ENCODE peak calls at places on chromosomes 2 and 18, in ten cellular contexts. I is fibroblast of the aortic adventitia, G is lower lobe of right lung, K is GM10248, V is bronchial epithelial cell, M is prostate gland, Z is cardiac fibroblast, F is kidney, J is endodermal cell, Q is AG09309. O is an unnamed sample.
A peak's percentile ranks its signal among the peaks of the same experiment; 100 is the strongest.

GRCh38 chr2:234218261-234219180 is 168.0 kb downstream of the SPP2 start:
- DNase-seq in I (peak; percentile 46), G (no peak), K (no peak), V (no peak), M (no peak), Z (peak; percentile 29), F (no peak), J (no peak), Q (no peak), O (no peak)

GRCh38 chr18:9779630-9780029 is 71.5 kb downstream of the RAB31 start:
- DNase-seq in I (peak; percentile 26), G (no peak), K (no peak), V (peak; percentile 84), M (no peak), Z (peak; percentile 41), F (no peak), J (peak; percentile 11), Q (no peak), O (no peak)

GRCh38 chr18:3164381-3164780 is 55.4 kb downstream of the MYOM1 start:
- DNase-seq in I (no peak), G (no peak), K (no peak), V (no peak), M (no peak), Z (no peak), F (no peak), J (no peak), Q (no peak), O (no peak)

GRCh38 chr2:47784349-47784851 is 1.5 kb downstream of the MSH6 start:
- DNase-seq in I (peak; percentile 24), G (no peak), K (no peak), V (no peak), M (no peak), Z (peak; percentile 37), F (no peak), J (peak; percentile 65), Q (no peak), O (no peak)

GRCh38 chr2:27954771-27955384 is 64.3 kb downstream of the BABAM2 start:
- DNase-seq in I (peak; percentile 100), G (no peak), K (no peak), V (peak; percentile 91), M (peak; percentile 31), Z (peak; percentile 99), F (no peak), J (no peak), Q (peak; percentile 98), O (peak; percentile 87)

GRCh38 chr2:160205511-160205910 is 5.4 kb upstream of the ITGB6 start:
- DNase-seq in I (peak; percentile 93), G (peak; percentile 54), K (no peak), V (peak; percentile 100), M (peak; percentile 87), Z (peak; percentile 83), F (peak; percentile 93), J (no peak), Q (peak; percentile 87), O (peak; percentile 83)

GRCh38 chr2:11022874-11023273 is 111.1 kb downstream of the KCNF1 start:
- DNase-seq in I (no peak), G (no peak), K (no peak), V (no peak), M (no peak), Z (no peak), F (no peak), J (peak; percentile 43), Q (no peak), O (no peak)

GRCh38 chr2:169462896-169463695 is 16.2 kb upstream of the BBS5 start:
- DNase-seq in I (peak; percentile 88), G (no peak), K (no peak), V (peak; percentile 53), M (no peak), Z (peak; percentile 77), F (no peak), J (no peak), Q (peak; percentile 64), O (no peak)

GRCh38 chr2:70070557-70071268 is 16.6 kb upstream of the PCBP1 start:
- DNase-seq in I (peak; percentile 93), G (peak; percentile 52), K (peak; percentile 87), V (peak; percentile 78), M (peak; percentile 78), Z (peak; percentile 93), F (no peak), J (peak; percentile 84), Q (peak; percentile 68), O (peak; percentile 80)

GRCh38 chr18:32847719-32848118 is 74.9 kb upstream of the KLHL14 start:
- DNase-seq in I (no peak), G (no peak), K (no peak), V (no peak), M (no peak), Z (no peak), F (no peak), J (peak; percentile 88), Q (no peak), O (no peak)

GRCh38 chr18:50089702-50090101 is 105.2 kb downstream of the MYO5B start:
- DNase-seq in I (no peak), G (no peak), K (no peak), V (no peak), M (no peak), Z (no peak), F (no peak), J (peak; percentile 37), Q (no peak), O (no peak)

GRCh38 chr18:50090370-50091312 is 104.3 kb downstream of the MYO5B start:
- DNase-seq in I (no peak), G (no peak), K (no peak), V (no peak), M (no peak), Z (no peak), F (no peak), J (no peak), Q (no peak), O (no peak)

GRCh38 chr18:50093366-50093765 is 101.6 kb downstream of the MYO5B start:
- DNase-seq in I (no peak), G (no peak), K (no peak), V (no peak), M (no peak), Z (no peak), F (no peak), J (no peak), Q (no peak), O (no peak)

GRCh38 chr18:50092250-50092780 is 102.6 kb downstream of the MYO5B start:
- DNase-seq in I (no peak), G (no peak), K (no peak), V (no peak), M (no peak), Z (no peak), F (no peak), J (no peak), Q (no peak), O (no peak)

DNA sequence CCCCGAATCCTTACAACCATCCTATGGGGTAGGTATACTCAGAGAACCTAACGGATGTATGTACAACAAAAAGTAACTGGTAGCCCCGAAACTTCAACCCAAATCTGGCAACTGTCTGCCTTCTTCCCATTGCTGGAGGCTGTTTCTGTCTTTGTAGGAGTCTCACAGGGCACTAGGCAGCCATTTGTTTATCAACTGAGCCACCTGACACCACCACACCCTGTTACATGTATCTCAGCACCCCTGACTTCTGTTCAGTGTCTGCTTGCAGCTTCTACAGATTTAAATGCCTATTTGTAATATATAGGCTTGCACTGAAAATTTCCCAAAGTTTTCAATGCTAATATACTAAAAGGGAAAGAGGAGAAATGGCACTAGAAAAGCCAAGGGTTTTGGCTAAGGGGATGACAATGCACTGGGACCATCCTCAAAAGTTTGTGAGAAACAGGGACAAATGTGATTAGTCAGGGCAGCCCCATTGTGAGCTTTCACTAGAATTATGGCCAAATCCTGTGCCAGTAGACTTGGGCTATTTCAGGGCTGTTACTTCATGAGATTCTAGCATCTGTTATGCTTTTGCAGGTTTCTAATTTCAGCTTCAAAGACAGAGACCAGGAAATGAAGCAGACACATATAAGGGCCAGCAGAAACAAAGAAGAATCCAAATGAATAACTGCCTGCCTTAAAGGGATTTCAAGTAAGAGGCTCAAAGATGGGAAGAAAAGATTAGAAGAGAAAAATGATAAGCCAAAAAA is 103.3 kb downstream of the MYO5B start:
- DNase-seq in I (no peak), G (no peak), K (no peak), V (no peak), M (no peak), Z (no peak), F (no peak), J (no peak), Q (no peak), O (no peak)
- TF ChIP-seq CTCF in I (no peak), G (no peak), K (no peak), V (no peak), M (no peak), Z (no peak), F (no peak), J (no peak), Q (no peak), O (no peak)

DNA sequence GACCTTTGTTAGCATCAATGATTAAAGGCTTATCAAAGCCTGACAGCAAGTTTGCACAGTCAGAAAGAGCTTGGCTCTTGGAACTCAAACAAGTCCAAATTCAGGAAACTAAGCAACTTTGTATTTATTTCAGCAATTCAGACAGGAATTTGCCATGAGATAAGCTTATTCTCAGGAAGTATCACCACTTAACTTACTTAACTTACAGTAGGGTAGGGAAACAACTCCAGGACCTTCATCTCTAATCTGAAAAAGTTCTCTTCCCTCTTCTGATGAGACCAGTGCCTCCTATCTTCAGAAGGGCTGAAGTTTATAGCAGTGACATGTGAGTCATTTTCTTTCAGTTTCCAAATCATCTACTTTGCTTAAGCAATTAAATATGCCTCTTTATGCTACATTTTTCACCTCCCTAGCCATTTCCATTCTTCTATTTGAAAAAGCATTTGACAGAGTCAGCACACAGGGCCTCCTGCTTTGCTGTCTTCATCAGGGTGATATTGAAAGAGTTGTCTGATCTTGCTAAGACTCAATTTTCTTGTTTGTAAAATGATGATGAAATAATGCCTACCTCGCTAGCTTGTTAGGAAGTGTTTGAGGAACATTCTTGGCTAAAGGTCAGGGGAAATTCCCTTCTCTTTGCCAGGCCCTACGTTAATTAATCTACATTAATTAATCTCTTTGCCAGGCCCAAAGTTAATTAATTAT is 389.4 kb downstream of the RND3 start:
- DNase-seq in I (peak; percentile 83), G (no peak), K (no peak), V (peak; percentile 86), M (no peak), Z (peak; percentile 85), F (no peak), J (no peak), Q (peak; percentile 37), O (no peak)
- TF ChIP-seq CTCF in I (peak; percentile 63), G (no peak), K (no peak), V (peak; percentile 38), M (peak; percentile 39), Z (peak; percentile 56), F (no peak), J (peak; percentile 50), Q (peak; percentile 46), O (no peak)

GRCh38 chr18:77108001-77108692 is 24.4 kb downstream of the MBP start:
- DNase-seq in I (peak; percentile 95), G (no peak), K (no peak), V (peak; percentile 71), M (no peak), Z (peak; percentile 90), F (peak; percentile 76), J (no peak), Q (peak; percentile 67), O (peak; percentile 75)
- TF ChIP-seq CTCF in I (no peak), G (no peak), K (no peak), V (no peak), M (no peak), Z (no peak), F (no peak), J (no peak), Q (no peak), O (no peak)

DNA sequence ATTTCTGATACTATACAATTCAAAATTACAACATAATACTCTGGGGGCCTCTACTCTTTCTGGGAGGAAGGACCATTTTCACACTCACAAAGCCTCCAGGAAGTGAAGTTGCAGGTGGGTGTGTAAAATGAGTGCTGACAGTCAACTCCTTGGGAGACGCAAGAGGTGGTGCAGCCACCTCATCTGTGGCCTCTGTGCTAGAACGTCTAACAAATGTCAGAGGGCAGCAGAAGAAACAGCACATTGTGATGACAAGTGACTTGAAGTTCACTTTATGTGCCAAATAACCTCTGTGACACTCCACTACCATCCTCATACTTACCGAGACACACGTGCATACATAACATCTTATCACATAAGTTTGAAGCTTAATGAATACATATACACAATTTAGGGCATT is 10.2 kb downstream of the RNF103 start:
- DNase-seq in I (no peak), G (no peak), K (no peak), V (no peak), M (no peak), Z (no peak), F (no peak), J (no peak), Q (no peak), O (no peak)
- TF ChIP-seq CTCF in I (no peak), G (no peak), K (no peak), V (no peak), M (no peak), Z (no peak), F (no peak), J (no peak), Q (no peak), O (no peak)